ENCODE peak calls at places on chromosomes 16 and 17, in eight cellular contexts. O is T-helper 9 cell; N is psoas muscle; S is stimulated activated CD4-positive, alpha-beta T cell treated with anti-CD3 and anti-CD28 coated beads, Interleukin-15, amount 100 ng/mL, for 24 hours; I is AML-193; B is NCI-H774; V is cortex of kidney; C is fibroblast of lung. F is an unnamed sample.

GRCh38 chr16:88315543-88316105 is 67.1 kb upstream of the ZNF469 start:
- DNase-seq in I (no peak), C (peak; percentile 62), S (no peak), N (peak; percentile 57), V (no peak), O (no peak), B (no peak), F (peak; percentile 64)

GRCh38 chr17:50884354-50885311 is 18.5 kb upstream of the TOB1 start:
- DNase-seq in B (no peak), V (no peak), S (no peak), C (no peak), O (no peak), I (no peak), N (no peak), F (no peak)

GRCh38 chr17:869067-869466 is 86.9 kb downstream of the MRM3 start:
- DNase-seq in S (no peak), C (peak; percentile 78), V (no peak), B (no peak), O (no peak), I (no peak), N (peak; percentile 92), F (peak; percentile 95)

GRCh38 chr17:48103379-48103715 is 2.1 kb upstream of the CBX1 start:
- DNase-seq in I (peak; percentile 35), V (no peak), C (no peak), B (no peak), O (no peak), S (no peak), N (no peak), F (no peak)

GRCh38 chr17:70261170-70261569 is 91.8 kb downstream of the KCNJ2 start:
- DNase-seq in N (no peak), V (no peak), C (no peak), S (no peak), I (no peak), B (no peak), O (no peak), F (no peak)

GRCh38 chr17:41800601-41801373 is 11.0 kb downstream of the P3H4 start:
- DNase-seq in N (no peak), I (no peak), S (no peak), O (no peak), V (no peak), C (peak; percentile 51), B (peak; percentile 14), F (peak; percentile 50)

GRCh38 chr17:77373298-77374169 is 232.8 kb downstream of the SEC14L1 start:
- DNase-seq in V (no peak), S (peak; percentile 39), N (peak; percentile 78), I (peak; percentile 29), O (peak; percentile 28), C (no peak), B (no peak), F (no peak)

GRCh38 chr16:31538199-31538598 is 10.5 kb downstream of the AHSP start:
- DNase-seq in I (no peak), C (no peak), B (no peak), N (no peak), V (no peak), O (no peak), S (no peak), F (no peak)

GRCh38 chr16:48901712-48902374 is 291.9 kb upstream of the N4BP1 start:
- DNase-seq in S (no peak), B (no peak), O (no peak), V (no peak), N (no peak), I (no peak), C (peak; percentile 0), F (peak; percentile 3)

GRCh38 chr16:49405123-49405522 is 31.5 kb downstream of the C16orf78 start:
- DNase-seq in N (no peak), C (no peak), B (no peak), V (no peak), S (no peak), O (no peak), I (no peak), F (no peak)

GRCh38 chr16:90061437-90061836 is 15.7 kb downstream of the PRDM7 start:
- DNase-seq in S (no peak), B (no peak), C (no peak), N (no peak), V (no peak), O (no peak), I (no peak), F (peak; percentile 16)

GRCh38 chr17:64320613-64321553 is 57.8 kb upstream of the TEX2 start:
- DNase-seq in I (peak; percentile 82), O (peak; percentile 37), B (peak; percentile 77), C (peak; percentile 88), V (no peak), N (peak; percentile 65), S (peak; percentile 63), F (peak; percentile 87)

GRCh38 chr16:54284931-54285413 is 1.6 kb downstream of the IRX3 start:
- DNase-seq in O (no peak), V (no peak), S (no peak), I (no peak), B (peak; percentile 5), C (no peak), N (no peak), F (peak; percentile 28)

GRCh38 chr17:50144845-50145531 is 5.5 kb downstream of the PPP1R9B start:
- DNase-seq in N (peak; percentile 85), C (no peak), O (no peak), B (no peak), I (no peak), S (peak; percentile 39), V (no peak), F (peak; percentile 53)

GRCh38 chr16:7148606-7149005 is 184.0 kb upstream of the RBFOX1 start:
- DNase-seq in S (no peak), O (no peak), I (no peak), B (no peak), N (no peak), V (no peak), C (no peak), F (no peak)

GRCh38 chr16:4653981-4654380 is 29.4 kb downstream of the MGRN1 start:
- DNase-seq in C (no peak), B (no peak), N (no peak), I (no peak), O (no peak), S (no peak), V (no peak), F (no peak)

F was measured in fibroblast of mammary gland.